ENCODE peak calls at places on chromosomes 3 and 15, in four cellular contexts. D, V, Z and L are unnamed samples.

GRCh38 chr3:12956316-12956660 is 114.9 kb upstream of the RPL32 start:
- DNase-seq in D (no peak), V (no peak), Z (no peak), L (no peak)

GRCh38 chr15:87935583-87935982 is 321.0 kb downstream of the NTRK3 start:
- DNase-seq in D (no peak), V (no peak), Z (no peak), L (no peak)

GRCh38 chr3:48830660-48831190 is 16.9 kb downstream of the PRKAR2A start:
- DNase-seq in D (no peak), V (no peak), Z (no peak), L (no peak)

GRCh38 chr15:77592768-77593167 is 39.9 kb downstream of the LINGO1 start:
- DNase-seq in D (no peak), V (no peak), Z (no peak), L (no peak)

GRCh38 chr3:150345021-150345538 is 63.0 kb upstream of the TSC22D2 start:
- DNase-seq in D (no peak), V (no peak), Z (no peak), L (no peak)

GRCh38 chr3:157145566-157145965 is 14.4 kb downstream of the CCNL1 start:
- DNase-seq in D (no peak), V (no peak), Z (no peak), L (no peak)

GRCh38 chr15:48761393-48762158 is 49.3 kb downstream of the CEP152 start:
- DNase-seq in D (no peak), V (no peak), Z (no peak), L (no peak)

GRCh38 chr3:64490180-64490579 is 197.6 kb downstream of the ADAMTS9 start:
- DNase-seq in D (no peak), V (no peak), Z (no peak), L (no peak)

GRCh38 chr3:58164199-58164879 is 46.4 kb downstream of the DNASE1L3 start:
- DNase-seq in D (peak; percentile 40), V (no peak), Z (peak; percentile 35), L (no peak)

GRCh38 chr3:174826069-174826468 is 33.1 kb upstream of the NAALADL2 start:
- DNase-seq in D (no peak), V (no peak), Z (no peak), L (no peak)

GRCh38 chr3:58260261-58260731 is 22.7 kb downstream of the ABHD6 start:
- DNase-seq in D (peak; percentile 56), V (no peak), Z (peak; percentile 78), L (no peak)

GRCh38 chr3:146250449-146251382 is at the start of gene PLSCR4:
- DNase-seq in D (peak; percentile 93), V (peak; percentile 44), Z (peak; percentile 69), L (peak; percentile 29)

GRCh38 chr15:85889956-85890619 is 95.4 kb upstream of the KLHL25 start:
- DNase-seq in D (no peak), V (no peak), Z (no peak), L (no peak)

GRCh38 chr15:63679588-63679987 is 82.4 kb downstream of the FBXL22 start:
- DNase-seq in D (no peak), V (no peak), Z (no peak), L (no peak)

GRCh38 chr3:124510290-124510689 is 220.0 kb upstream of the UMPS start:
- DNase-seq in D (no peak), V (no peak), Z (no peak), L (no peak)

GRCh38 chr3:155919728-155920127 is 49.3 kb downstream of the GMPS start:
- DNase-seq in D (no peak), V (no peak), Z (no peak), L (no peak)

GRCh38 chr15:58758141-58758540 is 8.6 kb upstream of the ADAM10 start:
- DNase-seq in D (peak; percentile 56), V (no peak), Z (peak; percentile 28), L (no peak)
- TF ChIP-seq CTCF in D (peak; percentile 32), V (no peak), Z (peak; percentile 38), L (no peak)

GRCh38 chr3:164250923-164251322 is 827.4 kb downstream of the SI start:
- DNase-seq in D (no peak), V (no peak), Z (no peak), L (no peak)
- TF ChIP-seq CTCF in D (no peak), V (no peak), Z (no peak), L (no peak)

GRCh38 chr15:45641374-45641778 is 6.5 kb downstream of the SQOR start:
- DNase-seq in D (peak; percentile 92), V (no peak), Z (peak; percentile 91), L (no peak)
- TF ChIP-seq CTCF in D (no peak), V (no peak), Z (no peak), L (no peak)

GRCh38 chr3:56896357-56896756 is 94.6 kb upstream of the ARHGEF3 start:
- DNase-seq in D (no peak), V (no peak), Z (no peak), L (no peak)
- TF ChIP-seq CTCF in D (no peak), V (no peak), Z (no peak), L (no peak)

GRCh38 chr15:29115093-29115991 is 154.3 kb downstream of the NSMCE3 start:
- DNase-seq in D (peak; percentile 17), V (peak; percentile 68), Z (no peak), L (peak; percentile 70)
- TF ChIP-seq CTCF in D (peak; percentile 42), V (peak; percentile 59), Z (peak; percentile 16), L (peak; percentile 66)

GRCh38 chr3:176431073-176431472 is 766.2 kb downstream of the TBL1XR1 start:
- DNase-seq in D (no peak), V (no peak), Z (no peak), L (no peak)

GRCh38 chr3:176431986-176432385 is 765.3 kb downstream of the TBL1XR1 start:
- DNase-seq in D (no peak), V (no peak), Z (no peak), L (no peak)

GRCh38 chr3:176428552-176428951 is 768.7 kb downstream of the TBL1XR1 start:
- DNase-seq in D (no peak), V (no peak), Z (no peak), L (no peak)

GRCh38 chr3:176426371-176426770 is 770.9 kb downstream of the TBL1XR1 start:
- DNase-seq in D (no peak), V (no peak), Z (no peak), L (no peak)

DNA sequence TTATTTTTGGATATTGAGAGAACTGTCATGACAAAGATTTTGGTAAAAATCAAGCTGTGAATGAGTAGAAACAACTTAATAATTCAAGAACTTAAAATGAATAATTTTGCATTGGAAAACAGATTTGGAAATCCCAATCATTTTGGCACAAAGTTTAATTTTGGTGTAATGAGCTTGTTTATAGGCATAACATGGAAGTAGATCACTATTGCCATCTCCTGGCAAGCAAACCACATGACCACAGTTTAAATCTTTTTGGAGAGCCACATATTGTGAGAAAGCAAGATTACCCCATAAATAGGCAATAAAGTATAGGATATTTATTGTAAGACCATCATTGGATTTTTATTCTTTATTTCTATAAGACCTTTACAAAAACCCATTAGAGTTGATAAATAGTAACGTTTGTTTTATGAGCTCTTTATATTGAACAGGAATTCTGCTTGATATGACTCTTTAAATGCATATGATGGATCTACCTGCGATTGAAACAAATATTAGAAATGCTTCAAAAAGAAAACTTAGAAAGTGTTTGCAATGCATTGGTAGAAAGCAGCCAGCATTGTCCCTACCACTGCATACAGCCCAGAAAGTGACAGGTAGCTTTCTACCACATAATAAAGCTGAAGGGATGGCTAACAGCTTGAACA is 766.9 kb downstream of the TBL1XR1 start:
- DNase-seq in D (peak; percentile 67), V (peak; percentile 9), Z (peak; percentile 20), L (no peak)
- TF ChIP-seq CTCF in D (peak; percentile 63), V (peak; percentile 43), Z (peak; percentile 58), L (peak; percentile 90)

DNA sequence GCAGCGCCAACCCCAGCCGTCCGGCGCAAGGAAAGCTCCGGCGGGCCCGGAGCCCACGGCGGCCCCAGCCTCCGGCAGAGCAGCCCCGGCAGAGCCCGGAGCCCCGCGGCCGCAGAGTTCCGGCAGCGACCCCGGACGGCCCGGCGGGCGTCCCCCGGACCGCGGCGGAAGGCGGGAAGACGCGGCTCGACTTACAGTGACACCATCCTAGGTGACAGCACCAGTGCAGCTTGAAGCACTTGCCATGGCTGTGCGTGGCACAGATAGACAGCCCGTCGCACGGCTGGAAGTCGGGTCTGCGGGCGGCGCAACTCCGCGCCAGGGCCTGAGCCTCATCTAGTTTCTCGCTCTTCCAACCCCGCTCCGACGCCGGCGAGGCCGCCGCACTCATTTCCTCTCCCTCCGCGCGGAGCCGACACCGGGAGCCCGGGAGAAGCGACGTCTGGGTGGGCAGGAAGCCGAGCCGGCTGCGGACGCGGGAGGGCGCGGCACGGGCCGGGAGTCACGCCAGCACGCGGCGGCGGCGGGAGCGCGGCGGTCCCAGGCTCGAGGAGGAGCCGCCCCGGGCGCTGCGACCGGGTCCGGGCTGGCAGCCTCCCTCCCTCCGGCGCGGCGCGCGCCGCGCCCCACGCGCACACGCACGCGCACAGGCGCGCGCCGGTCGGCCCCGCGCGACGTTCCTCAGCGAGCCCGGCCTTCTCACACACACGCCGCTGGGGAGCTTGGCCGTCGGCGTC is at the start of gene C3orf70:
- DNase-seq in D (peak; percentile 42), V (peak; percentile 51), Z (peak; percentile 58), L (peak; percentile 59)
- TF ChIP-seq CTCF in D (no peak), V (no peak), Z (no peak), L (no peak)